ENCODE peak calls at places on chromosomes 13 and 19, in five cellular contexts. U is KG1, M is NCI-H524, F is NCI-H446 treated with DMSO at 0.1 percent for 48 hours, I is fibroblast of mammary gland. P is an unnamed sample.

GRCh38 chr13:86684402-86684801 is 885.2 kb upstream of the SLITRK6 start:
- DNase-seq in M (no peak), F (no peak), I (no peak), U (no peak), P (no peak)

GRCh38 chr13:84417426-84417825 is 535.2 kb upstream of the SLITRK1 start:
- DNase-seq in F (no peak), I (peak), U (no peak), M (no peak), P (no peak)

GRCh38 chr13:96994030-96994848 is at the start of gene OXGR1:
- DNase-seq in I (no peak), M (no peak), U (no peak), F (no peak), P (peak)

GRCh38 chr13:113835461-113836274 is 28.2 kb downstream of the GAS6 start:
- DNase-seq in U (no peak), M (peak), I (peak), F (no peak), P (peak)

GRCh38 chr13:36924001-36924400 is 4.0 kb upstream of the SMAD9 start:
- DNase-seq in I (no peak), U (no peak), M (no peak), F (no peak), P (no peak)

GRCh38 chr19:4197625-4198466 is 15.4 kb downstream of the ANKRD24 start:
- DNase-seq in M (no peak), F (no peak), U (no peak), I (no peak), P (peak)

GRCh38 chr19:36169084-36169760 is 17.0 kb upstream of the COX7A1 start:
- DNase-seq in U (no peak), I (no peak), M (peak), F (no peak), P (peak)

GRCh38 chr19:16018801-16019551 is 57.3 kb upstream of the TPM4 start:
- DNase-seq in U (no peak), F (no peak), I (no peak), M (no peak), P (no peak)

GRCh38 chr19:11420429-11420893 is 1.3 kb upstream of the RGL3 start:
- DNase-seq in M (no peak), U (no peak), F (no peak), I (peak), P (no peak)

GRCh38 chr19:14363203-14364097 is 17.8 kb upstream of the ADGRE5 start:
- DNase-seq in I (peak), U (no peak), F (no peak), M (peak), P (peak)

GRCh38 chr13:101706651-101707050 is 254.2 kb downstream of the ITGBL1 start:
- DNase-seq in U (peak), F (peak), I (peak), M (no peak), P (peak)

GRCh38 chr19:6717441-6717971 is 2.9 kb downstream of the C3 start:
- DNase-seq in M (no peak), F (no peak), U (no peak), I (peak), P (no peak)

GRCh38 chr13:102197193-102197592 is 204.7 kb downstream of the FGF14 start:
- DNase-seq in F (no peak), U (no peak), M (no peak), I (peak), P (peak)

GRCh38 chr13:35953537-35954206 is 177.5 kb downstream of the DCLK1 start:
- DNase-seq in I (peak), U (no peak), M (peak), F (peak), P (peak)

GRCh38 chr19:46299004-46299509 is 2.2 kb downstream of the HIF3A start:
- DNase-seq in F (peak), I (peak), U (no peak), M (peak), P (peak)

GRCh38 chr13:46492946-46493345 is 60.0 kb upstream of the LRCH1 start:
- DNase-seq in M (peak), U (no peak), I (peak), F (peak), P (peak)

GRCh38 chr13:28505543-28506135 is 10.7 kb upstream of the FLT1 start:
- DNase-seq in I (no peak), F (no peak), U (peak), M (no peak), P (no peak)

GRCh38 chr19:2495130-2495641 is 19.3 kb downstream of the GADD45B start:
- DNase-seq in I (peak), F (no peak), U (no peak), M (no peak), P (no peak)

GRCh38 chr13:19910336-19911072 is 47.1 kb upstream of the ZMYM5 start:
- DNase-seq in F (no peak), M (no peak), U (no peak), I (peak), P (no peak)

GRCh38 chr19:1064661-1065605 is 2.0 kb upstream of the ARHGAP45 start:
- DNase-seq in I (peak), U (peak), M (no peak), F (peak), P (peak)

GRCh38 chr13:102658678-102659077 is 36.2 kb downstream of the METTL21C start:
- DNase-seq in F (no peak), U (no peak), M (no peak), I (peak), P (no peak)

GRCh38 chr13:48281556-48281955 is 22.0 kb upstream of the RB1 start:
- DNase-seq in U (no peak), I (no peak), F (no peak), M (no peak), P (no peak)

GRCh38 chr13:103067751-103068563 is 1.7 kb upstream of the SLC10A2 start:
- DNase-seq in F (no peak), I (no peak), U (no peak), M (peak), P (peak)

GRCh38 chr13:83816081-83816480 is 66.2 kb downstream of the SLITRK1 start:
- DNase-seq in M (no peak), F (no peak), U (no peak), I (no peak), P (no peak)

GRCh38 chr13:19661126-19661525 is 27.7 kb downstream of the MPHOSPH8 start:
- DNase-seq in M (no peak), F (no peak), I (no peak), U (no peak), P (no peak)

GRCh38 chr13:112748947-112749346 is 59.1 kb downstream of the ATP11A start:
- DNase-seq in I (peak), U (no peak), F (no peak), M (no peak), P (no peak)

GRCh38 chr13:26022538-26023292 is 29.1 kb downstream of the SHISA2 start:
- DNase-seq in M (no peak), I (peak), U (no peak), F (peak), P (peak)

GRCh38 chr13:100409132-100409531 is 179.5 kb downstream of the GGACT start:
- DNase-seq in I (peak), F (no peak), U (no peak), M (no peak), P (no peak)

GRCh38 chr19:16001481-16002312 is 52.9 kb downstream of the OR10H4 start:
- DNase-seq in U (peak), F (no peak), M (no peak), I (peak), P (no peak)

GRCh38 chr13:33611016-33611805 is 206.7 kb upstream of the RFC3 start:
- DNase-seq in M (no peak), F (peak), I (peak), U (no peak), P (no peak)

GRCh38 chr13:21147827-21148226 is 28.5 kb downstream of the SKA3 start:
- DNase-seq in M (no peak), I (no peak), F (no peak), U (no peak), P (no peak)

GRCh38 chr19:42032428-42032827 is 37.6 kb downstream of the GRIK5 start:
- DNase-seq in I (no peak), U (no peak), M (peak), F (peak), P (peak)